ENCODE peak calls at places on chromosomes 1 and 21, in ten cellular contexts. One of them, this sample, is unnamed.

GRCh38 chr1:192977089-192977706 is 82.0 kb downstream of the UCHL5 start:
- DNase-seq in cardiac muscle cell: no peak
- DNase-seq in right lobe of liver: no peak
- DNase-seq in GM12865: no peak
- DNase-seq in CD8-positive, alpha-beta memory T cell: no peak
- DNase-seq in fibroblast of lung: no peak
- DNase-seq in Panc1: no peak
- DNase-seq in ovary: no peak
- DNase-seq in heart right ventricle: no peak
- DNase-seq in effector memory CD4-positive, alpha-beta T cell: no peak
- DNase-seq in this sample: no peak

GRCh38 chr1:203328714-203329122 is 22.2 kb downstream of the FMOD start:
- DNase-seq in cardiac muscle cell: no peak
- DNase-seq in right lobe of liver: no peak
- DNase-seq in GM12865: no peak
- DNase-seq in CD8-positive, alpha-beta memory T cell: peak
- DNase-seq in fibroblast of lung: no peak
- DNase-seq in Panc1: no peak
- DNase-seq in ovary: no peak
- DNase-seq in heart right ventricle: no peak
- DNase-seq in effector memory CD4-positive, alpha-beta T cell: no peak
- DNase-seq in this sample: no peak

GRCh38 chr1:171999756-172000155 is 158.5 kb downstream of the DNM3 start:
- DNase-seq in cardiac muscle cell: no peak
- DNase-seq in right lobe of liver: no peak
- DNase-seq in GM12865: no peak
- DNase-seq in CD8-positive, alpha-beta memory T cell: no peak
- DNase-seq in fibroblast of lung: no peak
- DNase-seq in Panc1: no peak
- DNase-seq in ovary: no peak
- DNase-seq in heart right ventricle: no peak
- DNase-seq in effector memory CD4-positive, alpha-beta T cell: no peak
- DNase-seq in this sample: no peak

GRCh38 chr1:23980725-23981063 is 567 bp upstream of the SRSF10 start:
- DNase-seq in cardiac muscle cell: peak
- DNase-seq in right lobe of liver: no peak
- DNase-seq in GM12865: peak
- DNase-seq in CD8-positive, alpha-beta memory T cell: peak
- DNase-seq in fibroblast of lung: peak
- DNase-seq in Panc1: no peak
- DNase-seq in ovary: peak
- DNase-seq in heart right ventricle: no peak
- DNase-seq in effector memory CD4-positive, alpha-beta T cell: no peak
- DNase-seq in this sample: no peak

GRCh38 chr1:17276568-17276967 is 27.7 kb downstream of the PADI3 start:
- DNase-seq in cardiac muscle cell: peak
- DNase-seq in right lobe of liver: peak
- DNase-seq in GM12865: no peak
- DNase-seq in CD8-positive, alpha-beta memory T cell: no peak
- DNase-seq in fibroblast of lung: no peak
- DNase-seq in Panc1: no peak
- DNase-seq in ovary: no peak
- DNase-seq in heart right ventricle: no peak
- DNase-seq in effector memory CD4-positive, alpha-beta T cell: no peak
- DNase-seq in this sample: no peak

GRCh38 chr1:36528361-36529349 is 45.9 kb upstream of the CSF3R start:
- DNase-seq in cardiac muscle cell: no peak
- DNase-seq in right lobe of liver: no peak
- DNase-seq in GM12865: no peak
- DNase-seq in CD8-positive, alpha-beta memory T cell: no peak
- DNase-seq in fibroblast of lung: no peak
- DNase-seq in Panc1: no peak
- DNase-seq in ovary: no peak
- DNase-seq in heart right ventricle: no peak
- DNase-seq in effector memory CD4-positive, alpha-beta T cell: no peak
- DNase-seq in this sample: no peak

GRCh38 chr1:166080277-166080964 is 86.4 kb downstream of the FAM78B start:
- DNase-seq in cardiac muscle cell: no peak
- DNase-seq in right lobe of liver: no peak
- DNase-seq in GM12865: peak
- DNase-seq in CD8-positive, alpha-beta memory T cell: no peak
- DNase-seq in fibroblast of lung: no peak
- DNase-seq in Panc1: no peak
- DNase-seq in ovary: no peak
- DNase-seq in heart right ventricle: no peak
- DNase-seq in effector memory CD4-positive, alpha-beta T cell: no peak
- DNase-seq in this sample: no peak

GRCh38 chr1:29579821-29580425 is 343.6 kb downstream of the PTPRU start:
- DNase-seq in cardiac muscle cell: peak
- DNase-seq in right lobe of liver: no peak
- DNase-seq in GM12865: no peak
- DNase-seq in CD8-positive, alpha-beta memory T cell: no peak
- DNase-seq in fibroblast of lung: peak
- DNase-seq in Panc1: no peak
- DNase-seq in ovary: no peak
- DNase-seq in heart right ventricle: no peak
- DNase-seq in effector memory CD4-positive, alpha-beta T cell: no peak
- DNase-seq in this sample: peak

GRCh38 chr1:159922499-159923202 is 2.7 kb downstream of the TAGLN2 start:
- DNase-seq in cardiac muscle cell: peak
- DNase-seq in right lobe of liver: peak
- DNase-seq in GM12865: peak
- DNase-seq in CD8-positive, alpha-beta memory T cell: peak
- DNase-seq in fibroblast of lung: peak
- DNase-seq in Panc1: no peak
- DNase-seq in ovary: peak
- DNase-seq in heart right ventricle: peak
- DNase-seq in effector memory CD4-positive, alpha-beta T cell: no peak
- DNase-seq in this sample: no peak

GRCh38 chr1:248714248-248714647 is 11.7 kb upstream of the OR14I1 start:
- DNase-seq in cardiac muscle cell: no peak
- DNase-seq in right lobe of liver: no peak
- DNase-seq in GM12865: no peak
- DNase-seq in CD8-positive, alpha-beta memory T cell: no peak
- DNase-seq in fibroblast of lung: peak
- DNase-seq in Panc1: no peak
- DNase-seq in ovary: no peak
- DNase-seq in heart right ventricle: no peak
- DNase-seq in effector memory CD4-positive, alpha-beta T cell: no peak
- DNase-seq in this sample: no peak

GRCh38 chr1:46569909-46570725 is 18.7 kb upstream of the KNCN start:
- DNase-seq in cardiac muscle cell: peak
- DNase-seq in right lobe of liver: no peak
- DNase-seq in GM12865: no peak
- DNase-seq in CD8-positive, alpha-beta memory T cell: no peak
- DNase-seq in fibroblast of lung: peak
- DNase-seq in Panc1: no peak
- DNase-seq in ovary: no peak
- DNase-seq in heart right ventricle: no peak
- DNase-seq in effector memory CD4-positive, alpha-beta T cell: no peak
- DNase-seq in this sample: no peak

GRCh38 chr1:6743189-6744101 is 41.8 kb upstream of the CAMTA1 start:
- DNase-seq in cardiac muscle cell: peak
- DNase-seq in right lobe of liver: peak
- DNase-seq in GM12865: peak
- DNase-seq in CD8-positive, alpha-beta memory T cell: peak
- DNase-seq in fibroblast of lung: peak
- DNase-seq in Panc1: no peak
- DNase-seq in ovary: peak
- DNase-seq in heart right ventricle: peak
- DNase-seq in effector memory CD4-positive, alpha-beta T cell: no peak
- DNase-seq in this sample: peak

GRCh38 chr1:94067196-94067595 is 53.8 kb downstream of the ABCA4 start:
- DNase-seq in cardiac muscle cell: peak
- DNase-seq in right lobe of liver: peak
- DNase-seq in GM12865: no peak
- DNase-seq in CD8-positive, alpha-beta memory T cell: no peak
- DNase-seq in fibroblast of lung: peak
- DNase-seq in Panc1: no peak
- DNase-seq in ovary: no peak
- DNase-seq in heart right ventricle: no peak
- DNase-seq in effector memory CD4-positive, alpha-beta T cell: no peak
- DNase-seq in this sample: no peak

GRCh38 chr1:217048104-217048707 is 325.0 kb upstream of the ESRRG start:
- DNase-seq in cardiac muscle cell: peak
- DNase-seq in right lobe of liver: no peak
- DNase-seq in GM12865: peak
- DNase-seq in CD8-positive, alpha-beta memory T cell: no peak
- DNase-seq in fibroblast of lung: no peak
- DNase-seq in Panc1: no peak
- DNase-seq in ovary: no peak
- DNase-seq in heart right ventricle: no peak
- DNase-seq in effector memory CD4-positive, alpha-beta T cell: no peak
- DNase-seq in this sample: no peak

GRCh38 chr1:7983086-7983778 is 21.7 kb downstream of the PARK7 start:
- DNase-seq in cardiac muscle cell: no peak
- DNase-seq in right lobe of liver: peak
- DNase-seq in GM12865: no peak
- DNase-seq in CD8-positive, alpha-beta memory T cell: no peak
- DNase-seq in fibroblast of lung: no peak
- DNase-seq in Panc1: no peak
- DNase-seq in ovary: no peak
- DNase-seq in heart right ventricle: no peak
- DNase-seq in effector memory CD4-positive, alpha-beta T cell: no peak
- DNase-seq in this sample: no peak

DNA sequence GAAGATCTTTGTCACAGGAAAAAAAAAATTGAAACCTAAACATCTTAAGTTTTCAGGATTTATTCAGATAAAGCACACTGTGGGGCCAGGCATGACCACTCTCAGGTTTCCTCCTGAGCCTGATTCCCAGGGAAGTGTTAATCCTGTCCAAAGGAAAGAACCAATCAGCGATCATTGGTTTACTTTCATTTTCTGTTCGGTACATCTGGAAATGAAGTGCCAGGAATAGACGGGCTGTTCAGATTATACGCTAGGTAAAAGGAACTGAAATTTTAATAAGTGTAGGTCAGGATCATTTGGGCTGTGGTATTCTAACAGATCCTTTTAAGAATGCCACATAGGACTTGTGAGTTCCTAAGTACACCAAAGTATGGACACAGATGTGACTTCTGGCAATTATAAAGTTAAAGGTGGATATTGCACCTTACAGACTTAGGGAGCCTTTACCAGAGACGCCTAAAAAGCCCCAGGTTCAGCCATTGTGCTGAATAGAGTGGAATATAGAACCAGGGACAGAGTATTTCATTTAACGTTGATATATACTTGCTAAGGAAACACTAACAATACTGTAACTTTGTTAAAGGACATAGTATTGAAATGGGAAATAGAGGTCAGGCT is 9.3 kb upstream of the CACYBP start:
- DNase-seq in cardiac muscle cell: peak
- DNase-seq in right lobe of liver: no peak
- DNase-seq in GM12865: peak
- DNase-seq in CD8-positive, alpha-beta memory T cell: no peak
- DNase-seq in fibroblast of lung: peak
- DNase-seq in Panc1: peak
- DNase-seq in ovary: no peak
- DNase-seq in heart right ventricle: no peak
- DNase-seq in effector memory CD4-positive, alpha-beta T cell: no peak
- DNase-seq in this sample: no peak
- H3K4me3 ChIP-seq in cardiac muscle cell: no peak
- H3K4me3 ChIP-seq in right lobe of liver: peak
- H3K4me3 ChIP-seq in GM12865: peak
- H3K4me3 ChIP-seq in CD8-positive, alpha-beta memory T cell: peak
- H3K4me3 ChIP-seq in fibroblast of lung: peak
- H3K4me3 ChIP-seq in Panc1: peak
- H3K4me3 ChIP-seq in ovary: peak
- H3K4me3 ChIP-seq in heart right ventricle: no peak
- H3K4me3 ChIP-seq in effector memory CD4-positive, alpha-beta T cell: peak
- H3K4me3 ChIP-seq in this sample: peak

DNA sequence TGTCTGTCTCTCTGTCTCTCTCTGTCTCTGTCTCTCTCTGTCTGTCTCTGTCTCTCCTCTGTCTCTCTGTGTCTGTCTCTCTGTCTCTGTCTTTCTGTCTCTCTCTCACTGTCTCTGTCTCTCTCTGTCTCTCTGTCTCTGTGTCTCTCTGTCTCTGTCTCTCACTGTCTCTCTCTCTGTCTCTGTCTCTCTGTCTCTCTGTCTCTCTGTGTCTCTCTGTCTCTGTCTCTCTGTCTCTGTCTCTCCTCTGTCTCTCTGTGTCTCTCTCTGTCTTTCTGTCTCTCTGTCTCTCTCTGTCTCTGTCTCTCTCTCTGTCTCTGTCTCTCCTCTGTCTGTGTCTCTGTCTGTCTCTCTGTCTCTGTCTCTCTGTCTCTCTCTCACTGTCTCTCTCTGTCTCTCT is 873 bp upstream of the COL6A1 start:
- DNase-seq in cardiac muscle cell: no peak
- DNase-seq in right lobe of liver: no peak
- DNase-seq in GM12865: no peak
- DNase-seq in CD8-positive, alpha-beta memory T cell: no peak
- DNase-seq in fibroblast of lung: no peak
- DNase-seq in Panc1: no peak
- DNase-seq in ovary: no peak
- DNase-seq in heart right ventricle: no peak
- DNase-seq in effector memory CD4-positive, alpha-beta T cell: no peak
- DNase-seq in this sample: no peak
- H3K4me3 ChIP-seq in cardiac muscle cell: no peak
- H3K4me3 ChIP-seq in right lobe of liver: peak
- H3K4me3 ChIP-seq in GM12865: no peak
- H3K4me3 ChIP-seq in CD8-positive, alpha-beta memory T cell: peak
- H3K4me3 ChIP-seq in fibroblast of lung: peak
- H3K4me3 ChIP-seq in Panc1: peak
- H3K4me3 ChIP-seq in ovary: peak
- H3K4me3 ChIP-seq in heart right ventricle: no peak
- H3K4me3 ChIP-seq in effector memory CD4-positive, alpha-beta T cell: peak
- H3K4me3 ChIP-seq in this sample: peak

GRCh38 chr1:207669469-207670111 is 24.7 kb downstream of the CR1L start:
- DNase-seq in cardiac muscle cell: no peak
- DNase-seq in right lobe of liver: no peak
- DNase-seq in GM12865: no peak
- DNase-seq in CD8-positive, alpha-beta memory T cell: no peak
- DNase-seq in fibroblast of lung: no peak
- DNase-seq in Panc1: no peak
- DNase-seq in ovary: no peak
- DNase-seq in heart right ventricle: no peak
- DNase-seq in effector memory CD4-positive, alpha-beta T cell: no peak
- DNase-seq in this sample: no peak
- H3K4me3 ChIP-seq in cardiac muscle cell: no peak
- H3K4me3 ChIP-seq in right lobe of liver: peak
- H3K4me3 ChIP-seq in GM12865: peak
- H3K4me3 ChIP-seq in CD8-positive, alpha-beta memory T cell: no peak
- H3K4me3 ChIP-seq in fibroblast of lung: no peak
- H3K4me3 ChIP-seq in Panc1: no peak
- H3K4me3 ChIP-seq in ovary: no peak
- H3K4me3 ChIP-seq in heart right ventricle: no peak
- H3K4me3 ChIP-seq in effector memory CD4-positive, alpha-beta T cell: no peak
- H3K4me3 ChIP-seq in this sample: no peak

DNA sequence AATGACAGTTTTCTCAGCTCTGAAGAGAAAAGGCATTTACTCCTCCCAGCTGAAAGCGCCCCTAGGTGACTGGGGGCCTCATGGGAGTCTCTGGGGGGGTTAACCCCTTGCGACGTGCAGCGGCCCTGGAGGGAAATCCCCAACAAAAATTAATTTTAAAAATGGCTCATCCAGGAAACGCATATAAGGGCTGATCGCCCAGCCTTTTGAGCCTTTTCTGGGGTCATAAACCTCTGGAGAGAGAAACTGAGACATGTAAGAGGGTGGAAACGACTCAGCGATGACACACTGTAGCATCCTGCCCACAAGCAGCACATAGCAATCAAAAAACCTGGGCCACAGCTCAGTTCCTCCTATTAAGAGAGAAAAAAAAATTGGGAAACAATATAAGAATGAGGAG is 20.4 kb upstream of the HPDL start:
- DNase-seq in cardiac muscle cell: peak
- DNase-seq in right lobe of liver: no peak
- DNase-seq in GM12865: peak
- DNase-seq in CD8-positive, alpha-beta memory T cell: no peak
- DNase-seq in fibroblast of lung: no peak
- DNase-seq in Panc1: no peak
- DNase-seq in ovary: no peak
- DNase-seq in heart right ventricle: no peak
- DNase-seq in effector memory CD4-positive, alpha-beta T cell: no peak
- DNase-seq in this sample: no peak
- H3K4me3 ChIP-seq in cardiac muscle cell: no peak
- H3K4me3 ChIP-seq in right lobe of liver: no peak
- H3K4me3 ChIP-seq in GM12865: peak
- H3K4me3 ChIP-seq in CD8-positive, alpha-beta memory T cell: no peak
- H3K4me3 ChIP-seq in fibroblast of lung: no peak
- H3K4me3 ChIP-seq in Panc1: no peak
- H3K4me3 ChIP-seq in ovary: no peak
- H3K4me3 ChIP-seq in heart right ventricle: no peak
- H3K4me3 ChIP-seq in effector memory CD4-positive, alpha-beta T cell: no peak
- H3K4me3 ChIP-seq in this sample: no peak